ENCODE peak calls at places on chromosomes 6 and 20, in five cellular contexts. W is tibial artery, T is AG10803, O is cardiac fibroblast, Q is lung. I is an unnamed sample.

GRCh38 chr6:9986273-9986672 is 428.6 kb downstream of the TFAP2A start:
- DNase-seq in T (no peak), W (no peak), O (no peak), Q (no peak), I (no peak)

GRCh38 chr6:25169551-25170335 is 109.4 kb upstream of the CARMIL1 start:
- DNase-seq in T (peak), O (peak), W (no peak), Q (no peak), I (no peak)

GRCh38 chr6:156395276-156395675 is 381.9 kb upstream of the ARID1B start:
- DNase-seq in Q (no peak), W (no peak), O (no peak), T (no peak), I (no peak)

GRCh38 chr20:5680227-5680626 is 70.0 kb upstream of the SHLD1 start:
- DNase-seq in T (no peak), Q (no peak), W (no peak), O (peak), I (no peak)

GRCh38 chr6:106223300-106223930 is 102.1 kb downstream of the ATG5 start:
- DNase-seq in Q (peak), T (peak), W (no peak), O (peak), I (peak)

GRCh38 chr6:159094444-159095252 is 49.9 kb upstream of the TAGAP start:
- DNase-seq in O (no peak), Q (no peak), T (no peak), W (no peak), I (no peak)

GRCh38 chr20:58634121-58634817 is 16.8 kb upstream of the STX16 start:
- DNase-seq in W (no peak), Q (no peak), T (no peak), O (no peak), I (no peak)

GRCh38 chr20:13545755-13546154 is 93.0 kb downstream of the TASP1 start:
- DNase-seq in O (no peak), T (peak), Q (no peak), W (no peak), I (no peak)

GRCh38 chr20:59082981-59083380 is 40.4 kb upstream of the PRELID3B start:
- DNase-seq in W (no peak), Q (no peak), T (peak), O (peak), I (no peak)

GRCh38 chr20:54351371-54352136 is 123.8 kb upstream of the DOK5 start:
- DNase-seq in O (no peak), T (no peak), W (no peak), Q (no peak), I (no peak)

GRCh38 chr6:8108759-8109539 is 6.6 kb upstream of the EEF1E1 start:
- DNase-seq in T (no peak), Q (no peak), O (no peak), W (no peak), I (no peak)

GRCh38 chr20:25017257-25017803 is 24.8 kb upstream of the APMAP start:
- DNase-seq in T (no peak), O (no peak), Q (peak), W (peak), I (peak)

GRCh38 chr6:161417712-161418457 is 144.0 kb upstream of the AGPAT4 start:
- DNase-seq in Q (no peak), W (no peak), T (peak), O (peak), I (no peak)

GRCh38 chr6:42387336-42387735 is 64.4 kb downstream of the TRERF1 start:
- DNase-seq in W (no peak), O (no peak), Q (no peak), T (no peak), I (no peak)

GRCh38 chr6:9360881-9361280 is 925.5 kb upstream of the SLC35B3 start:
- DNase-seq in W (no peak), T (no peak), Q (no peak), O (no peak), I (no peak)

GRCh38 chr6:1770435-1770843 is 160.7 kb downstream of the FOXC1 start:
- DNase-seq in Q (no peak), W (no peak), T (peak), O (no peak), I (no peak)

GRCh38 chr6:150491131-150491795 is 108.4 kb upstream of the PLEKHG1 start:
- DNase-seq in W (no peak), T (peak), Q (no peak), O (peak), I (no peak)

GRCh38 chr20:20786428-20786827 is 74.0 kb upstream of the RALGAPA2 start:
- DNase-seq in T (no peak), W (peak), O (no peak), Q (peak), I (no peak)

GRCh38 chr6:152343735-152344360 is 293.3 kb downstream of the SYNE1 start:
- DNase-seq in T (no peak), W (no peak), Q (no peak), O (no peak), I (no peak)

GRCh38 chr20:47389867-47390347 is 33.4 kb upstream of the ZMYND8 start:
- DNase-seq in O (peak), T (peak), Q (no peak), W (no peak), I (no peak)

GRCh38 chr6:111817451-111818146 is 55.7 kb downstream of the FYN start:
- DNase-seq in O (no peak), T (no peak), W (peak), Q (no peak), I (no peak)

GRCh38 chr6:139597781-139598368 is 223.4 kb upstream of the CITED2 start:
- DNase-seq in T (peak), W (peak), O (peak), Q (peak), I (peak)

GRCh38 chr6:3220366-3220765 is 7.1 kb downstream of the TUBB2B start:
- DNase-seq in Q (no peak), O (no peak), W (no peak), T (no peak), I (no peak)

GRCh38 chr6:32175711-32176475 is at the start of gene AGPAT1:
- DNase-seq in W (peak), Q (peak), O (peak), T (peak), I (peak)

GRCh38 chr6:47455533-47456209 is 21.9 kb upstream of the CD2AP start:
- DNase-seq in W (no peak), T (no peak), O (no peak), Q (no peak), I (no peak)

GRCh38 chr6:14882394-14883073 is 363.3 kb upstream of the JARID2 start:
- DNase-seq in W (no peak), T (peak), Q (no peak), O (peak), I (no peak)

GRCh38 chr6:40805336-40805735 is 218.2 kb upstream of the LRFN2 start:
- DNase-seq in O (no peak), T (no peak), Q (no peak), W (no peak), I (no peak)

GRCh38 chr6:22959571-22959970 is 390.2 kb downstream of the HDGFL1 start:
- DNase-seq in T (no peak), W (no peak), Q (no peak), O (no peak), I (no peak)

GRCh38 chr20:62623488-62624324 is 18.6 kb upstream of the SLCO4A1 start:
- DNase-seq in O (peak), Q (peak), T (peak), W (peak), I (peak)

GRCh38 chr6:83633149-83633548 is 75.8 kb downstream of the SNAP91 start:
- DNase-seq in W (no peak), T (no peak), O (no peak), Q (no peak), I (no peak)

GRCh38 chr6:9801255-9801757 is 613.6 kb downstream of the TFAP2A start:
- DNase-seq in Q (no peak), O (no peak), W (no peak), T (peak), I (no peak)

GRCh38 chr20:53579266-53579580 is 14.4 kb downstream of the ZNF217 start:
- DNase-seq in O (no peak), T (no peak), Q (no peak), W (no peak), I (no peak)

GRCh38 chr6:30450908-30451818 is 38.1 kb upstream of the HLA-E start:
- DNase-seq in Q (no peak), W (peak), T (peak), O (peak), I (peak)

GRCh38 chr6:167819640-167820039 is 7.1 kb upstream of the AFDN start:
- DNase-seq in W (no peak), O (no peak), T (no peak), Q (no peak), I (peak)

GRCh38 chr6:35602133-35602946 is 86.4 kb downstream of the FKBP5 start:
- DNase-seq in T (peak), O (peak), W (no peak), Q (no peak), I (peak)
- H3K4me3 ChIP-seq in T (peak), O (no peak), W (no peak), Q (no peak), I (no peak)

GRCh38 chr20:2799271-2799670 is 1.2 kb downstream of the CPXM1 start:
- DNase-seq in T (no peak), O (no peak), W (no peak), Q (no peak), I (no peak)

GRCh38 chr20:2801459-2801728 is 967 bp upstream of the CPXM1 start:
- DNase-seq in W (no peak), T (no peak), O (no peak), Q (no peak), I (peak)

GRCh38 chr20:2798814-2799213 is 1.6 kb downstream of the CPXM1 start:
- DNase-seq in Q (no peak), W (no peak), T (no peak), O (peak), I (no peak)

GRCh38 chr20:2799688-2800589 is 488 bp downstream of the CPXM1 start:
- DNase-seq in O (no peak), W (no peak), Q (no peak), T (no peak), I (no peak)

GRCh38 chr20:2800590-2801458 is at the start of gene CPXM1:
- DNase-seq in T (no peak), O (no peak), W (no peak), Q (no peak), I (peak)
- H3K4me3 ChIP-seq in T (peak), O (peak), W (no peak), Q (peak), I (peak)

DNA sequence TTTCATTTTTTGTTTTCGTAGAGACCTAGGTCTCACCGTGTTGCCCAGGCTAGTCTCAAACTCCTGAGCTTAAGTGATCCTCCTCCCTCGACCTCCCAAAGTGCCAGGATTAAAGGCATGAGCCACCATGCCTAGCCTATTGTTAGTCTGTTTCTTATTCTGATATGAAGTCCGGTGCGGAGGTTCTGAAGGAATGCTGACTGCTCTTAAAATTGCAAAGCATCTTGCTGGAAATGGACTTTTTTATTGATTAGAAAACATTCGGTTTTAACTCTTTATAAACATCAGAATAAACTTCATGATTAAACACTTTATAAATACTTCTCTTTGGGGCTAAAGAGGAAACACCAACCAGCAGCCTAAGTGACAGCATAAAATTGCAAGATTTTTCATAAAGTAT is 3.2 kb downstream of the TNFAIP3 start:
- DNase-seq in W (no peak), T (no peak), Q (no peak), O (no peak), I (no peak)
- H3K4me3 ChIP-seq in W (no peak), T (no peak), Q (no peak), O (peak), I (no peak)

GRCh38 chr6:75493400-75494064 is at the start of gene FILIP1:
- DNase-seq in T (peak), Q (peak), O (peak), W (peak), I (peak)

GRCh38 chr6:75494290-75494689 is 690 bp upstream of the FILIP1 start:
- DNase-seq in O (no peak), Q (no peak), W (no peak), T (no peak), I (no peak)

GRCh38 chr6:75489025-75489424 is 4.6 kb downstream of the FILIP1 start:
- DNase-seq in W (no peak), O (peak), T (no peak), Q (no peak), I (no peak)

GRCh38 chr6:75492769-75493168 is 831 bp downstream of the FILIP1 start:
- DNase-seq in W (no peak), Q (no peak), O (no peak), T (no peak), I (no peak)

DNA sequence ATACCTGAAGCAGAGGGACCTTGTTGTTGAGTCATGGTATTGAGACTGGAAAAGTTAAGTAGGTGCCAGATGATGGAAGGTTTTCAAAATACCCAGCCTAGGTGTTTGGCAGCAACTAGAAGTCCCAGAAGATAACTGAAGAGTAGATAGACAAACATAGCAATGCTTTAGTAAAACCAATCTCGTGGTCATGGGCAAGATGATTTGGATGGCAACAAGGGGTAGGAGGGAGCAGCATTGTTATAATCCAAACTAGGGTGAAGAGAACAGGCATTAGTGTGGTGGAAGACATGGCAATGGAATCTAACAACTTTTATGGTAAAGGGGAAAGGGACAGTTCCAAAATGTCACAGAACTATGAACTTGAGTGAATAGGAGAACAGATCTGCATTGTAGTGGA is 2.3 kb downstream of the FILIP1 start:
- DNase-seq in W (no peak), T (no peak), O (no peak), Q (no peak), I (no peak)
- H3K4me3 ChIP-seq in W (peak), T (no peak), O (no peak), Q (no peak), I (no peak)

DNA sequence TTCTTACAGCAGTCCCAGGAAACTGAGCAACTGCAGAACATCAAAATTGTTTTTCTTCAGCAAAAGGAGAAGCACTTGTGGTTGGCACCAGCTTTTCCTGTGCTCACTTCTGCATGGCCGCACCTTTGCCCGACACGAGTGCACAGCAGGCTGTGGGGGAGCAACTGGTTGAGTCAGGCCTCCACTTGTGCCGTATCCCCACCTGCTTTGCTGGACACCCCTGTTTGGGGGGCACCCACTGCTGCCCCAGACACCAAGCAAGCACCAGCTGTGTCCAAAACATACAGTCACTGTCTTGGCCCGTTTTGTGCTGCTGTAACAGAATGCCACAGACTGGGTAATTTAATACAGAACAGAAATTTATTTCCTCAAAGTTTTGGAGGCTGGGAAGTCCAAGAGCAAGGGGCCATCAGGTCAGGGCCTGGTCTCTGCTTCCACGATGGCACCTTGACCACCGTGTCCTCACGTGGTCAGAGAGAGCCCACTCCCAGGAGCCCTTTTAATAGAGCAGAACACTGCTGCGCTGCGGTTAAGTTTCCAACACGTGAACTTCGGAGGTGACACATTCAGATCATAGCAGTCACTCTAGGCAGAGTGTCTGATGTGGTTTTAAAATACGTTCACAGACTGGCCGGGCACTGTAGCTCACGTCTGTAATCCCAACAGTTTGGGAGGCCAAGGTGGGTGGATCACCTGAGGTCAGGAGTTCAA is 8.7 kb upstream of the GMEB2 start:
- DNase-seq in W (no peak), T (no peak), Q (no peak), O (no peak), I (peak)
- H3K4me3 ChIP-seq in W (no peak), T (no peak), Q (no peak), O (no peak), I (no peak)

DNA sequence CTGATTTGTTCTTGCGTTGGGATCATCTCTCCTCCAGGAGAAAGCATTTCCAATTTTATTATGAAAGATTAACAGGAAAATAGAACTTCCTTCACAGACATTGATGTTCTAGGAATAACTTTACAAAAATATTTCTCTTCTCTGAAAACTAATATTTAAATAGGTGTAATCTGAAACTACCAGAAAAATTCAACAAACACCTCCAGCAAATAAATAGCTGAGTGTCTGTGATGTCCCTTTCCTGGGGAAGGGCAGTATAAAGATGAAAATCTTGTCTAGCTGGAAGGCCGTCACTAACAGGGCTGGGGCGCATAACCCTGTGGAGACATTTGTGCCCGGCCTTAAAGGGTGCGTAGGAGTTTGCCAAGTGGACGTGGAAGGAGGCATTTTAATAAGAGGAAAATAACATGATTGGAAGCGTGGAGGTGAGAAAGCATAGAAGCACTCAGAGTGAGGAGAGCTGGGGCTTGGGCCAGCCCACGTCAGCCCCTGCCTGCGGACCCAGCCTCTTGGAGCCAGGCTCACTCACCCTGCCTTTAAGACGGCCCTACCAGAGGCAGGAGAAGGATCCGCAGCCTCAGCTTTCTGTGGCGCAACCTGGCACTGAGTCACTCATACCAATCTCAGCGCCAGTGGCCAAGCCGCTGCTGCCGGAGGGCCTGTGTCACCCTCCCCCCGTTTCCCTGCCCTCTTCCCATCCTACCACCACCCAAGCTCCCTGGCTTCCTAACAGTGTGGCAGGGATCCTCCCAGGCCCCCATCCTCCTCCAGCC is 284.9 kb downstream of the UST start:
- DNase-seq in O (peak), Q (no peak), T (peak), W (no peak), I (no peak)
- H3K4me3 ChIP-seq in O (peak), Q (no peak), T (peak), W (no peak), I (no peak)

DNA sequence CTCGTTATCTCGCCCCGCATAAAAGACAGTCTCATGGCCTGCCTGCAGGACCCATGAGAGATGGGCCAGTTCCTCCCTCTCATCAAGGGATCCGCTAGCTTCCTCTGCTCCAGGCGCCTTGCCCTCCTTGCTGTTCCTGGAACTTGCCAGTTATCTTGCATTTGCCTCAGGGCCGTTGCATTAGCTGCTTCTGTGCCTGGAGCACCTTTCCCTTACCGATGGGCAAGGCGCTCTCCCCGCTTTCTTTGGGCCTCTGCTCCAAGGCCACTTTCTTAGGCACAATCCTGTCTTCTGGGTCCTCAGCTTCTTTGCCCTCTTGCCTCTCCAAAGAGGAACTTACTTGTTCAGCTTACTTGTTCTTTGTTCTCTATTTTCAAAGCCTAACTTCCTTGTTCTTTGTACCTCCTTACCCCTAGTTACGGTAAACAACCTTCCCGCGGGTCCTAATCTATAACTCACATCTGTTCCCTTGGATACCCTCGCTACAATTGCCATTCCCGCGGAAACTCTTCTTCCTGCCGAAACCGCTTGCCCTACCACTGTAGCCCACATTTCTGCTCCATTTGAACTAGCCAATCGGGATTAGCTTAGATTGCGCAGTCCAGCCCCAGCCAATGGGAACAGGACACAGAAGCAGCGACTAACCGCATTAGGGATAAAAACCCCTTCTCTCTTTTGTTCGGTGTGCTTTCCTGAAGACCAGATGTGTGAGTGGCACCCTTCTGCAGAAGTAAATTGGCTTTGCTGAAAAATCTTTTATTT is 887 bp upstream of the NSFL1C start:
- DNase-seq in T (no peak), Q (peak), O (no peak), W (peak), I (no peak)
- H3K4me3 ChIP-seq in T (no peak), Q (peak), O (no peak), W (peak), I (no peak)